ENCODE peak calls at places on chromosomes 6 and 20, in seven cellular contexts. One of them, this sample, is unnamed.

GRCh38 chr6:139706949-139707348 is 332.5 kb upstream of the CITED2 start:
- DNase-seq in MCF 10A: no peak
- DNase-seq in fibroblast of pulmonary artery: no peak
- DNase-seq in bronchial epithelial cell: no peak
- DNase-seq in GM12865: no peak
- DNase-seq in pancreas: no peak
- DNase-seq in heart right ventricle: no peak
- DNase-seq in this sample: no peak

GRCh38 chr6:132401120-132401940 is at the start of gene MOXD1:
- DNase-seq in MCF 10A: peak
- DNase-seq in fibroblast of pulmonary artery: peak
- DNase-seq in bronchial epithelial cell: no peak
- DNase-seq in GM12865: peak
- DNase-seq in pancreas: peak
- DNase-seq in heart right ventricle: peak
- DNase-seq in this sample: no peak

GRCh38 chr6:25537349-25538018 is 114.5 kb upstream of the SCGN start:
- DNase-seq in MCF 10A: no peak
- DNase-seq in fibroblast of pulmonary artery: peak
- DNase-seq in bronchial epithelial cell: no peak
- DNase-seq in GM12865: no peak
- DNase-seq in pancreas: no peak
- DNase-seq in heart right ventricle: no peak
- DNase-seq in this sample: no peak

GRCh38 chr6:65461121-65461520 is 245.9 kb downstream of the EYS start:
- DNase-seq in MCF 10A: no peak
- DNase-seq in fibroblast of pulmonary artery: no peak
- DNase-seq in bronchial epithelial cell: no peak
- DNase-seq in GM12865: no peak
- DNase-seq in pancreas: no peak
- DNase-seq in heart right ventricle: no peak
- DNase-seq in this sample: no peak

GRCh38 chr6:44701637-44702101 is 314.2 kb downstream of the CDC5L start:
- DNase-seq in MCF 10A: no peak
- DNase-seq in fibroblast of pulmonary artery: peak
- DNase-seq in bronchial epithelial cell: no peak
- DNase-seq in GM12865: no peak
- DNase-seq in pancreas: no peak
- DNase-seq in heart right ventricle: no peak
- DNase-seq in this sample: no peak

GRCh38 chr6:44257007-44257752 is at the start of gene SLC35B2:
- DNase-seq in MCF 10A: peak
- DNase-seq in fibroblast of pulmonary artery: peak
- DNase-seq in bronchial epithelial cell: no peak
- DNase-seq in GM12865: peak
- DNase-seq in pancreas: peak
- DNase-seq in heart right ventricle: peak
- DNase-seq in this sample: peak

GRCh38 chr20:32004963-32005362 is 5.3 kb upstream of the CCM2L start:
- DNase-seq in MCF 10A: peak
- DNase-seq in fibroblast of pulmonary artery: peak
- DNase-seq in bronchial epithelial cell: peak
- DNase-seq in GM12865: no peak
- DNase-seq in pancreas: no peak
- DNase-seq in heart right ventricle: no peak
- DNase-seq in this sample: no peak

GRCh38 chr20:51331466-51331865 is 211.1 kb downstream of the NFATC2 start:
- DNase-seq in MCF 10A: no peak
- DNase-seq in fibroblast of pulmonary artery: no peak
- DNase-seq in bronchial epithelial cell: no peak
- DNase-seq in GM12865: no peak
- DNase-seq in pancreas: no peak
- DNase-seq in heart right ventricle: no peak
- DNase-seq in this sample: no peak

GRCh38 chr6:121506761-121507754 is 71.6 kb downstream of the GJA1 start:
- DNase-seq in MCF 10A: peak
- DNase-seq in fibroblast of pulmonary artery: peak
- DNase-seq in bronchial epithelial cell: peak
- DNase-seq in GM12865: no peak
- DNase-seq in pancreas: no peak
- DNase-seq in heart right ventricle: no peak
- DNase-seq in this sample: no peak

GRCh38 chr6:47062346-47062745 is 20.2 kb upstream of the ADGRF1 start:
- DNase-seq in MCF 10A: no peak
- DNase-seq in fibroblast of pulmonary artery: no peak
- DNase-seq in bronchial epithelial cell: no peak
- DNase-seq in GM12865: no peak
- DNase-seq in pancreas: no peak
- DNase-seq in heart right ventricle: no peak
- DNase-seq in this sample: no peak

GRCh38 chr6:47061631-47062300 is 19.6 kb upstream of the ADGRF1 start:
- DNase-seq in MCF 10A: peak
- DNase-seq in fibroblast of pulmonary artery: peak
- DNase-seq in bronchial epithelial cell: no peak
- DNase-seq in GM12865: no peak
- DNase-seq in pancreas: no peak
- DNase-seq in heart right ventricle: no peak
- DNase-seq in this sample: no peak

GRCh38 chr6:47056832-47057231 is 14.7 kb upstream of the ADGRF1 start:
- DNase-seq in MCF 10A: no peak
- DNase-seq in fibroblast of pulmonary artery: no peak
- DNase-seq in bronchial epithelial cell: no peak
- DNase-seq in GM12865: no peak
- DNase-seq in pancreas: no peak
- DNase-seq in heart right ventricle: no peak
- DNase-seq in this sample: no peak

GRCh38 chr6:47059216-47059885 is 17.2 kb upstream of the ADGRF1 start:
- DNase-seq in MCF 10A: peak
- DNase-seq in fibroblast of pulmonary artery: no peak
- DNase-seq in bronchial epithelial cell: peak
- DNase-seq in GM12865: no peak
- DNase-seq in pancreas: no peak
- DNase-seq in heart right ventricle: no peak
- DNase-seq in this sample: no peak

DNA sequence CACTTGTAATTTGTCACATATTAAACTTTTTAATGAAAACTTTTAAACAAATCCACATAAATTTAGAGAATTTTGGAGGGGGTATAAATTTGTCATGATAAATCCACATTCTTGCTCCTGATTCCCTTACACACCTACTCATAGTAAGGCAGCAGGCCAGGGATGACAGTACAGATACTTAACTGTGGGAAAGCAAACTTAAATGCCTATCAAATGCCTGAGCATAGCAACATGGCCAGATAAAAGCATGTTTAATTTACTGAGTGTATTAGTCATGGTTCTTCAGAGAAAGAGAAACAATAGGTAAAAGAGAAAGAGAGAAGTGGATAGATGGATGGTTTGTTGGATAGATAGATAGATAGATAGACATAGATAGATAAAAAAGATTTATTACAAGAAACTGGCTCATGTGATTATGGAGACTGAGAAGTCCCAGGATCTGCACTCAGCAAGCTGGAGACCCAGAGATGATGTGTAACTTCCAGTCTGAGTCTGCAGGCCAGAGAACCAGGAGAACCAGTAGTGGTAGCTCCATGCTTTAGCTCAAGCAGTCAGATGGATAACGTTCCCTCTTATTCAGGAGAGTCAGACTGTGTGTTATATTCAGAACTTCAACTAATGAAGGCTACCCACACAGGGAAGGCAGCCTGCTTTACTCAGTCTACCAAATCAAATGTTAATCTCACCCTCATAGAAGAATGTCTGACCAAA is 15.9 kb upstream of the ADGRF1 start:
- DNase-seq in MCF 10A: peak
- DNase-seq in fibroblast of pulmonary artery: peak
- DNase-seq in bronchial epithelial cell: peak
- DNase-seq in GM12865: no peak
- DNase-seq in pancreas: no peak
- DNase-seq in heart right ventricle: no peak
- DNase-seq in this sample: no peak
- TF ChIP-seq CTCF in MCF 10A: no peak
- TF ChIP-seq CTCF in fibroblast of pulmonary artery: no peak
- TF ChIP-seq CTCF in bronchial epithelial cell: no peak
- TF ChIP-seq CTCF in GM12865: no peak
- TF ChIP-seq CTCF in pancreas: no peak
- TF ChIP-seq CTCF in heart right ventricle: no peak
- TF ChIP-seq CTCF in this sample: no peak

GRCh38 chr20:62694106-62694505 is 14.5 kb upstream of the NTSR1 start:
- DNase-seq in MCF 10A: no peak
- DNase-seq in fibroblast of pulmonary artery: no peak
- DNase-seq in bronchial epithelial cell: no peak
- DNase-seq in GM12865: no peak
- DNase-seq in pancreas: no peak
- DNase-seq in heart right ventricle: no peak
- DNase-seq in this sample: no peak
- TF ChIP-seq CTCF in MCF 10A: no peak
- TF ChIP-seq CTCF in fibroblast of pulmonary artery: no peak
- TF ChIP-seq CTCF in bronchial epithelial cell: no peak
- TF ChIP-seq CTCF in GM12865: no peak
- TF ChIP-seq CTCF in pancreas: no peak
- TF ChIP-seq CTCF in heart right ventricle: no peak
- TF ChIP-seq CTCF in this sample: no peak

GRCh38 chr20:47231382-47232042 is 125.0 kb downstream of the ZMYND8 start:
- DNase-seq in MCF 10A: no peak
- DNase-seq in fibroblast of pulmonary artery: peak
- DNase-seq in bronchial epithelial cell: no peak
- DNase-seq in GM12865: no peak
- DNase-seq in pancreas: no peak
- DNase-seq in heart right ventricle: no peak
- DNase-seq in this sample: no peak
- TF ChIP-seq CTCF in MCF 10A: no peak
- TF ChIP-seq CTCF in fibroblast of pulmonary artery: no peak
- TF ChIP-seq CTCF in bronchial epithelial cell: no peak
- TF ChIP-seq CTCF in GM12865: no peak
- TF ChIP-seq CTCF in pancreas: no peak
- TF ChIP-seq CTCF in heart right ventricle: no peak
- TF ChIP-seq CTCF in this sample: no peak

DNA sequence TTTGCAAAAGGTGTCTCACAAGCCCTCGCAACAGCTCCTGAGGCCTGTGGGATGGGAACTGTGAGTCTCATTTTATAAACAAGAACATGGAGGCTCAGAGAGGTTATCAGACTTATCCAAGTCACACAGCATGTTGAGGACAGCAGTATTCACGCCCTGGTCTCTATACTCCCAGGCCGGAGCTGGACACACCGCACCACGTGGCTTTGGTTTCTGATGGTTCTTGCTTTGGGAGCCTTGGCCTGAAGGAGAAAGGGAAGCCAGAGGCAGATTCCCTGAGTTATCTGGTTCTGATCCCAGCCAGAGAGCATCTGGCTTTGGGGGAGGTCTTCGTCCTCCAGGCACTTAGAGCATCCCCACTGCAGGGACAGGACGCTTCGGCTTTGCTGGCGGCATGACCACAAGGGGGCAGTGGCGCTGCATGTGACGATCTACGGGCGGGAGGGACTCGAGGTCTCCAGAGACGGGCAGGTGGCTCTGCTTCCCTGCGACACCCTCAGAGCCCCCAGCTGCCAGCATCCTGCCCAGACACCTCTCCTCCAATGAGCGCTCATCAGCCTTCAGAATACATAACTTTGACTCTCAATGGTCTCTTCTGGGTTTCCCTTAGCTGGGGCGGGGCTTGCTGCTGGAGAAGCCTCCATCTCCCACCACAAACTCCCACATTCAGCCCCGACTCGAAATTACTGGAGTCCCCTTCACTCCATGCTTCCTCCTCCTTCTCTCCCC is 51.4 kb upstream of the SAYSD1 start:
- DNase-seq in MCF 10A: peak
- DNase-seq in fibroblast of pulmonary artery: peak
- DNase-seq in bronchial epithelial cell: peak
- DNase-seq in GM12865: peak
- DNase-seq in pancreas: peak
- DNase-seq in heart right ventricle: peak
- DNase-seq in this sample: peak
- TF ChIP-seq CTCF in MCF 10A: peak
- TF ChIP-seq CTCF in fibroblast of pulmonary artery: peak
- TF ChIP-seq CTCF in bronchial epithelial cell: peak
- TF ChIP-seq CTCF in GM12865: peak
- TF ChIP-seq CTCF in pancreas: peak
- TF ChIP-seq CTCF in heart right ventricle: peak
- TF ChIP-seq CTCF in this sample: peak

GRCh38 chr20:50153500-50154377 is at the start of gene PEDS1:
- DNase-seq in MCF 10A: peak
- DNase-seq in fibroblast of pulmonary artery: peak
- DNase-seq in bronchial epithelial cell: peak
- DNase-seq in GM12865: peak
- DNase-seq in pancreas: peak
- DNase-seq in heart right ventricle: peak
- DNase-seq in this sample: peak
- TF ChIP-seq CTCF in MCF 10A: no peak
- TF ChIP-seq CTCF in fibroblast of pulmonary artery: no peak
- TF ChIP-seq CTCF in bronchial epithelial cell: no peak
- TF ChIP-seq CTCF in GM12865: no peak
- TF ChIP-seq CTCF in pancreas: no peak
- TF ChIP-seq CTCF in heart right ventricle: no peak
- TF ChIP-seq CTCF in this sample: no peak

GRCh38 chr6:61809004-61809595 is 476.9 kb downstream of the KHDRBS2 start:
- DNase-seq in MCF 10A: peak
- DNase-seq in fibroblast of pulmonary artery: peak
- DNase-seq in bronchial epithelial cell: peak
- DNase-seq in GM12865: peak
- DNase-seq in pancreas: no peak
- DNase-seq in heart right ventricle: no peak
- DNase-seq in this sample: no peak
- TF ChIP-seq CTCF in MCF 10A: peak
- TF ChIP-seq CTCF in fibroblast of pulmonary artery: peak
- TF ChIP-seq CTCF in bronchial epithelial cell: peak
- TF ChIP-seq CTCF in GM12865: peak
- TF ChIP-seq CTCF in pancreas: peak
- TF ChIP-seq CTCF in heart right ventricle: peak
- TF ChIP-seq CTCF in this sample: peak

GRCh38 chr6:155580904-155581303 is 125.3 kb upstream of the NOX3 start:
- DNase-seq in MCF 10A: no peak
- DNase-seq in fibroblast of pulmonary artery: no peak
- DNase-seq in bronchial epithelial cell: no peak
- DNase-seq in GM12865: no peak
- DNase-seq in pancreas: no peak
- DNase-seq in heart right ventricle: no peak
- DNase-seq in this sample: no peak
- TF ChIP-seq CTCF in MCF 10A: no peak
- TF ChIP-seq CTCF in fibroblast of pulmonary artery: peak
- TF ChIP-seq CTCF in bronchial epithelial cell: no peak
- TF ChIP-seq CTCF in GM12865: no peak
- TF ChIP-seq CTCF in pancreas: no peak
- TF ChIP-seq CTCF in heart right ventricle: no peak
- TF ChIP-seq CTCF in this sample: peak

This sample was measured in D721Med.